ENCODE peak calls at places on chromosomes 2 and 18, in four cellular contexts. A is nephron progenitor cell, I is caudate nucleus, N is left lobe of liver. L is an unnamed sample.

GRCh38 chr2:230472619-230473018 is 56.6 kb downstream of the SP100 start:
- DNase-seq in A (no peak), I (no peak), N (no peak), L (no peak)

GRCh38 chr2:40352321-40353099 is 99.4 kb downstream of the SLC8A1 start:
- DNase-seq in A (no peak), I (no peak), N (no peak), L (no peak)

GRCh38 chr18:51339866-51340265 is 142.4 kb upstream of the MEX3C start:
- DNase-seq in A (no peak), I (no peak), N (no peak), L (no peak)

GRCh38 chr2:26901326-26902183 is 53.6 kb downstream of the DPYSL5 start:
- DNase-seq in A (peak), I (no peak), N (no peak), L (no peak)

GRCh38 chr2:112795720-112796119 is 11.4 kb upstream of the IL1A start:
- DNase-seq in A (no peak), I (no peak), N (no peak), L (no peak)

GRCh38 chr2:61443342-61444041 is 27.4 kb downstream of the USP34 start:
- DNase-seq in A (no peak), I (no peak), N (no peak), L (no peak)

GRCh38 chr2:67037655-67038054 is 359.5 kb upstream of the ETAA1 start:
- DNase-seq in A (peak), I (no peak), N (peak), L (no peak)

GRCh38 chr18:46623541-46623940 is 33.5 kb downstream of the LOXHD1 start:
- DNase-seq in A (no peak), I (peak), N (no peak), L (no peak)

GRCh38 chr2:128777091-128778045 is 458.7 kb upstream of the HS6ST1 start:
- DNase-seq in A (no peak), I (no peak), N (peak), L (no peak)

GRCh38 chr2:109222422-109222821 is 93.4 kb downstream of the SH3RF3 start:
- DNase-seq in A (no peak), I (no peak), N (peak), L (no peak)

GRCh38 chr18:26470011-26470637 is 78.2 kb downstream of the KCTD1 start:
- DNase-seq in A (no peak), I (no peak), N (no peak), L (no peak)

GRCh38 chr2:207258191-207258991 is 92.6 kb upstream of the KLF7 start:
- DNase-seq in A (no peak), I (no peak), N (no peak), L (peak)

GRCh38 chr2:233329489-233330135 is 22.0 kb downstream of the SAG start:
- DNase-seq in A (no peak), I (no peak), N (no peak), L (no peak)

GRCh38 chr2:16413257-16413656 is 252.4 kb downstream of the CYRIA start:
- DNase-seq in A (no peak), I (no peak), N (no peak), L (no peak)

GRCh38 chr2:101082993-101083392 is 68.2 kb downstream of the TBC1D8 start:
- DNase-seq in A (no peak), I (no peak), N (no peak), L (no peak)

GRCh38 chr2:230778350-230779140 is 65.9 kb downstream of the CAB39 start:
- DNase-seq in A (no peak), I (no peak), N (no peak), L (no peak)

GRCh38 chr2:30165617-30166016 is 18.8 kb downstream of the YPEL5 start:
- DNase-seq in A (no peak), I (no peak), N (no peak), L (no peak)

GRCh38 chr2:223585691-223586090 is 16.5 kb downstream of the SCG2 start:
- DNase-seq in A (no peak), I (no peak), N (no peak), L (no peak)

GRCh38 chr18:8121942-8122480 is 487.2 kb upstream of the RAB12 start:
- DNase-seq in A (no peak), I (no peak), N (no peak), L (no peak)

GRCh38 chr2:238638982-238639341 is 208.9 kb upstream of the TWIST2 start:
- DNase-seq in A (no peak), I (no peak), N (no peak), L (no peak)

GRCh38 chr2:20159411-20159810 is 65.5 kb downstream of the SDC1 start:
- DNase-seq in A (no peak), I (no peak), N (no peak), L (no peak)

GRCh38 chr18:48521723-48522122 is 17.1 kb upstream of the CTIF start:
- DNase-seq in A (no peak), I (no peak), N (no peak), L (no peak)

GRCh38 chr2:76599732-76600368 is 889.1 kb upstream of the GCFC2 start:
- DNase-seq in A (peak), I (no peak), N (peak), L (no peak)

GRCh38 chr2:19021100-19021476 is 337.3 kb downstream of the OSR1 start:
- DNase-seq in A (no peak), I (no peak), N (no peak), L (no peak)

L was measured in brain pericyte.